ENCODE peak calls at places on chromosomes 2 and 18, in five cellular contexts. I is spleen; Y is naive thymus-derived CD4-positive, alpha-beta T cell; L is right cardiac atrium; R is left ventricle myocardium inferior. S is an unnamed sample.
A peak's percentile ranks its signal among the peaks of the same experiment; 100 is the strongest.

GRCh38 chr2:233236820-233237589 is 14.5 kb upstream of the ATG16L1 start:
- DNase-seq in R (no peak), L (no peak), Y (no peak), I (no peak), S (no peak)

GRCh38 chr2:209872675-209873074 is 101.0 kb downstream of the UNC80 start:
- DNase-seq in L (peak; percentile 29), Y (no peak), I (no peak), R (peak; percentile 17), S (no peak)

GRCh38 chr2:120815292-120815691 is 79.6 kb downstream of the GLI2 start:
- DNase-seq in L (peak; percentile 3), R (no peak), Y (no peak), I (peak; percentile 69), S (no peak)

GRCh38 chr18:23938046-23938756 is 76.4 kb upstream of the TTC39C start:
- DNase-seq in I (no peak), L (no peak), Y (no peak), R (no peak), S (no peak)

GRCh38 chr2:71887196-71887595 is 260.5 kb downstream of the CYP26B1 start:
- DNase-seq in R (no peak), L (no peak), I (no peak), Y (no peak), S (no peak)

GRCh38 chr2:236744316-236745105 is 174.9 kb downstream of the ACKR3 start:
- DNase-seq in Y (no peak), R (no peak), L (no peak), I (no peak), S (no peak)

GRCh38 chr2:234823196-234823876 is 128.5 kb upstream of the SH3BP4 start:
- DNase-seq in Y (no peak), R (no peak), I (no peak), L (peak; percentile 47), S (no peak)

GRCh38 chr2:171260471-171261424 is 100.1 kb upstream of the TLK1 start:
- DNase-seq in R (no peak), Y (no peak), L (no peak), I (no peak), S (no peak)

GRCh38 chr2:12705742-12706141 is 11.0 kb upstream of the TRIB2 start:
- DNase-seq in L (no peak), R (no peak), Y (no peak), I (no peak), S (no peak)

GRCh38 chr2:162477011-162477410 is 133.1 kb downstream of the GCA start:
- DNase-seq in L (no peak), I (no peak), R (no peak), Y (no peak), S (no peak)

GRCh38 chr18:79942786-79943607 is 8.5 kb downstream of the SLC66A2 start:
- DNase-seq in R (no peak), Y (no peak), L (no peak), I (peak; percentile 68), S (peak; percentile 57)

GRCh38 chr2:110804915-110805314 is 72.5 kb downstream of the ACOXL start:
- DNase-seq in Y (no peak), L (no peak), I (no peak), R (no peak), S (no peak)

GRCh38 chr2:64934530-64934929 is 54.7 kb upstream of the SLC1A4 start:
- DNase-seq in R (no peak), L (no peak), Y (no peak), I (no peak), S (no peak)

GRCh38 chr2:78315368-78315767 is 710.1 kb upstream of the REG3G start:
- DNase-seq in L (no peak), I (no peak), Y (no peak), R (no peak), S (no peak)

GRCh38 chr2:78304678-78305077 is 720.8 kb upstream of the REG3G start:
- DNase-seq in R (no peak), I (no peak), L (no peak), Y (no peak), S (no peak)

GRCh38 chr2:78309460-78309859 is 716.0 kb upstream of the REG3G start:
- DNase-seq in I (no peak), Y (no peak), L (no peak), R (no peak), S (no peak)
- H3K4me3 ChIP-seq in I (no peak overlapping the region), Y (no peak overlapping the region), L (no peak overlapping the region), R (no peak overlapping the region), S (no peak overlapping the region)

DNA sequence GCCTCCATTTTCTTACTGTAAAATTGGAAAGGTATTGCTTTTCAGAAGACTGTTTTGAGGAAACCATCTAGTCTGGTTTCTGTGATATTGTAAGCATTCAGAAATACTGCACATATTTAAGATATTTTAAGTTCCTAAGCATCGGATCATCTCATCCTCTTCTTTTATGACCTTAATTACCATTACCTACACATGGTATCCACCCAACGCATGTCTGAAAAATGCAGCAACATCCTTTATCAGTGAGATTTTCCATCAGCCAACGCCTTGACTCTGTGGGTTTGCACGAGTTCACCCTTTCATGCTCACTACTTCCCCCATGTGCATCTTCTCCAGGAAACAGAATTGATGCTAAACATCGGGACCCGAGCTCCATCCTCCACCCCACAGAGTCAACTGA is 84.3 kb downstream of the COL4A4 start:
- DNase-seq in I (no peak), Y (no peak), R (no peak), L (no peak), S (no peak)
- H3K4me1 ChIP-seq in I (no peaks in the 10 kb centered on the region), Y (no peaks in the 10 kb centered on the region), R (no peaks in the 10 kb centered on the region), L (no peaks in the 10 kb centered on the region), S (no peaks in the 10 kb centered on the region)

GRCh38 chr2:134338180-134338579 is 84.3 kb downstream of the MGAT5 start:
- DNase-seq in L (peak; percentile 16), Y (no peak), I (no peak), R (no peak), S (no peak)

GRCh38 chr2:134335601-134336000 is 81.7 kb downstream of the MGAT5 start:
- DNase-seq in Y (no peak), R (no peak), L (no peak), I (no peak), S (no peak)

GRCh38 chr2:134336936-134337335 is 83.1 kb downstream of the MGAT5 start:
- DNase-seq in L (no peak), Y (no peak), I (no peak), R (no peak), S (no peak)

GRCh38 chr2:134336352-134336751 is 82.5 kb downstream of the MGAT5 start:
- DNase-seq in R (no peak), Y (no peak), I (no peak), L (no peak), S (no peak)

DNA sequence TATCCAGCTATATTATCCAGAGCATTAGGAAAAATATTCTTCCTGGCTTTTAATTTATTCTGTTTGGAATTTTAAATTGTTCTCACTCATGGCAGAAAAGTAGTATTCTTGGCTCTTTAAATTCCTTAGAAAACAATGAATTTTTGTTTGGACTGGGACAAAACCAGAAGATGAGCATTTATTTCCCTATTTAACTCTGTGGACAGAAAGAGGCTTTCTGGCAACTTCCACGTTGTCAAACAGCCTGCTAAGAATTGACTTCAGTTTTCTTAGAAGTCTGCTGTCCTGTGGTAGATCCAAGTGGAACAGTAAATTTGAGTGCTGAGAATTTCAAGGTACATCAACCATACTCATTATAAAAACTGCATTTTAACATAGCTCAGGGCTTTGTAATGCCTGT is 83.7 kb downstream of the MGAT5 start:
- DNase-seq in Y (no peak), R (no peak), L (no peak), I (no peak), S (no peak)
- H3K27ac ChIP-seq in Y (no peak overlapping the region), R (no peak overlapping the region), L (no peak overlapping the region), I (peak overlapping the region; percentile 31), S (no peak overlapping the region)

GRCh38 chr2:46306988-46307655 is 9.9 kb downstream of the EPAS1 start:
- DNase-seq in I (no peak), L (no peak), R (no peak), Y (no peak), S (no peak)
- H3K4me3 ChIP-seq in I (no peak overlapping the region), L (peak overlapping the region; percentile 19), R (peak overlapping the region; percentile 34), Y (no peak overlapping the region), S (peak overlapping the region; percentile 21)

GRCh38 chr2:85503168-85503610 is 35.8 kb upstream of the MAT2A start:
- DNase-seq in R (no peak), Y (no peak), I (peak; percentile 59), L (no peak), S (no peak)

GRCh38 chr2:85501244-85501643 is 37.7 kb upstream of the MAT2A start:
- DNase-seq in I (no peak), R (no peak), L (no peak), Y (no peak), S (no peak)

GRCh38 chr2:85503611-85504433 is 35.1 kb upstream of the MAT2A start:
- DNase-seq in Y (no peak), R (no peak), L (no peak), I (no peak), S (no peak)

GRCh38 chr2:85504434-85505261 is 34.3 kb upstream of the MAT2A start:
- DNase-seq in R (peak; percentile 33), Y (no peak), L (peak; percentile 51), I (no peak), S (no peak)

GRCh38 chr2:85502720-85503119 is 36.2 kb upstream of the MAT2A start:
- DNase-seq in I (no peak), L (no peak), Y (no peak), R (no peak), S (no peak)
- H3K4me1 ChIP-seq in I (peaks cover 63% of the 10 kb centered on the region), L (peaks cover 8% of the 10 kb centered on the region), Y (no peaks in the 10 kb centered on the region), R (peaks cover 78% of the 10 kb centered on the region), S (no peaks in the 10 kb centered on the region)

DNA sequence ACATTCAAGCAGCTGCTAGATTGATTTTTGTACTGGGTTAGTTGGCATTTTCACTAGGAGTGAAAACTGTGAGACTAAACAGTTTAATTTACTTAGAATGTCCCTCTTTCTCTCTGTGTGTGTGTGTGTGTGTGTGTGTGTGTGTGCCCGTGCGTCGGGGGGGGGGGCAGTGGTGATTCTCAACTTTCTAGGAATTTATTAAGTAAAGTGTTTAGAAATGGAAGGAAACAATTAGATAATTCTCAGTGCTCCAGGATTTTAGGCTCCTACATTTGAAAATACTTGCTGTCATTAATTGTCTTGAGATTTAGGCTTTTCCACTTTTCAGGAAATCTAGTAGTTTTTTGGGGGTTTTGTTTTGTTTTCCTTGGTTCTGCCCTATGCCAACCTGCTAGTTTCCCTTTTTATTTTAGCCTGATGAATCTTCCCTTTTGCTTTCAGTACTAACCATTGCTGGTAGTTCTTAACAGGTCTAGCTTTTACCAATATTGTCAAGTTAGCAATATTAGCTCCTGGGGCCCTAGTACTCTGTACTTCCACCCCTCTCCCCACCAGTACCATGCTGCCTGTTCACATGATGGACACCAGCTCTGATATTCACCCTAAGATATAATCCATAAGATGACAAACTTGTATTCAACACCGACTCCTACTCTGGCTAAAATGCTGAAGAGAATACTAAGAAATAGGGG is 4.9 kb downstream of the EPAS1 start:
- DNase-seq in Y (no peak), R (no peak), I (no peak), L (no peak), S (no peak)
- H3K27ac ChIP-seq in Y (no peak overlapping the region), R (peak overlapping the region; percentile 99), I (no peak overlapping the region), L (peak overlapping the region; percentile 8), S (peak overlapping the region; percentile 98)

S was measured in upper lobe of right lung.